ENCODE peak calls at places on chromosomes 11 and 22, in eight cellular contexts. One of them, this sample, is unnamed.

GRCh38 chr11:6932150-6932549 is 5.9 kb downstream of the ZNF215 start:
- DNase-seq in GM12878: no peak
- DNase-seq in HCT116: no peak
- DNase-seq in heart left ventricle: no peak
- DNase-seq in adrenal gland: no peak
- DNase-seq in right lobe of liver: no peak
- DNase-seq in transverse colon: no peak
- DNase-seq in body of pancreas: no peak
- DNase-seq in this sample: no peak

GRCh38 chr22:30822216-30823014 is 127.7 kb downstream of the OSBP2 start:
- DNase-seq in GM12878: no peak
- DNase-seq in HCT116: no peak
- DNase-seq in heart left ventricle: no peak
- DNase-seq in adrenal gland: peak; percentile 16
- DNase-seq in right lobe of liver: no peak
- DNase-seq in transverse colon: no peak
- DNase-seq in body of pancreas: no peak
- DNase-seq in this sample: no peak

GRCh38 chr11:93983542-93984204 is 37.5 kb upstream of the HEPHL1 start:
- DNase-seq in GM12878: no peak
- DNase-seq in HCT116: no peak
- DNase-seq in heart left ventricle: no peak
- DNase-seq in adrenal gland: no peak
- DNase-seq in right lobe of liver: no peak
- DNase-seq in transverse colon: no peak
- DNase-seq in body of pancreas: no peak
- DNase-seq in this sample: no peak

GRCh38 chr11:77101043-77101537 is 1.6 kb upstream of the OMP start:
- DNase-seq in GM12878: no peak
- DNase-seq in HCT116: no peak
- DNase-seq in heart left ventricle: peak; percentile 11
- DNase-seq in adrenal gland: no peak
- DNase-seq in right lobe of liver: no peak
- DNase-seq in transverse colon: no peak
- DNase-seq in body of pancreas: no peak
- DNase-seq in this sample: no peak

GRCh38 chr11:32060063-32060462 is 30.8 kb upstream of the RCN1 start:
- DNase-seq in GM12878: no peak
- DNase-seq in HCT116: no peak
- DNase-seq in heart left ventricle: no peak
- DNase-seq in adrenal gland: no peak
- DNase-seq in right lobe of liver: no peak
- DNase-seq in transverse colon: no peak
- DNase-seq in body of pancreas: no peak
- DNase-seq in this sample: no peak

GRCh38 chr11:96254087-96254486 is 88.9 kb downstream of the MAML2 start:
- DNase-seq in GM12878: peak; percentile 91
- DNase-seq in HCT116: no peak
- DNase-seq in heart left ventricle: peak; percentile 43
- DNase-seq in adrenal gland: peak; percentile 24
- DNase-seq in right lobe of liver: no peak
- DNase-seq in transverse colon: peak; percentile 35
- DNase-seq in body of pancreas: no peak
- DNase-seq in this sample: no peak

GRCh38 chr11:9687736-9688494 is 24.0 kb downstream of the SWAP70 start:
- DNase-seq in GM12878: no peak
- DNase-seq in HCT116: no peak
- DNase-seq in heart left ventricle: no peak
- DNase-seq in adrenal gland: peak; percentile 47
- DNase-seq in right lobe of liver: no peak
- DNase-seq in transverse colon: no peak
- DNase-seq in body of pancreas: peak; percentile 28
- DNase-seq in this sample: no peak

GRCh38 chr11:122748968-122749687 is 89.2 kb upstream of the CRTAM start:
- DNase-seq in GM12878: peak; percentile 56
- DNase-seq in HCT116: no peak
- DNase-seq in heart left ventricle: peak; percentile 36
- DNase-seq in adrenal gland: peak; percentile 66
- DNase-seq in right lobe of liver: no peak
- DNase-seq in transverse colon: peak; percentile 49
- DNase-seq in body of pancreas: no peak
- DNase-seq in this sample: peak; percentile 19

GRCh38 chr22:37808294-37808657 is 542 bp downstream of the GCAT start:
- DNase-seq in GM12878: no peak
- DNase-seq in HCT116: no peak
- DNase-seq in heart left ventricle: no peak
- DNase-seq in adrenal gland: no peak
- DNase-seq in right lobe of liver: no peak
- DNase-seq in transverse colon: no peak
- DNase-seq in body of pancreas: no peak
- DNase-seq in this sample: no peak

GRCh38 chr22:31540966-31541365 is 44.6 kb downstream of the SFI1 start:
- DNase-seq in GM12878: no peak
- DNase-seq in HCT116: no peak
- DNase-seq in heart left ventricle: no peak
- DNase-seq in adrenal gland: no peak
- DNase-seq in right lobe of liver: no peak
- DNase-seq in transverse colon: no peak
- DNase-seq in body of pancreas: no peak
- DNase-seq in this sample: no peak

GRCh38 chr22:24867327-24868022 is 61.5 kb downstream of the SGSM1 start:
- DNase-seq in GM12878: no peak
- DNase-seq in HCT116: no peak
- DNase-seq in heart left ventricle: no peak
- DNase-seq in adrenal gland: no peak
- DNase-seq in right lobe of liver: no peak
- DNase-seq in transverse colon: no peak
- DNase-seq in body of pancreas: no peak
- DNase-seq in this sample: no peak

GRCh38 chr11:13091373-13091772 is 82.3 kb downstream of the RASSF10 start:
- DNase-seq in GM12878: no peak
- DNase-seq in HCT116: no peak
- DNase-seq in heart left ventricle: no peak
- DNase-seq in adrenal gland: no peak
- DNase-seq in right lobe of liver: no peak
- DNase-seq in transverse colon: no peak
- DNase-seq in body of pancreas: no peak
- DNase-seq in this sample: no peak

GRCh38 chr11:87466228-87466627 is 428.5 kb downstream of the TMEM135 start:
- DNase-seq in GM12878: no peak
- DNase-seq in HCT116: no peak
- DNase-seq in heart left ventricle: no peak
- DNase-seq in adrenal gland: no peak
- DNase-seq in right lobe of liver: no peak
- DNase-seq in transverse colon: peak; percentile 9
- DNase-seq in body of pancreas: no peak
- DNase-seq in this sample: no peak

GRCh38 chr11:71548716-71549151 is 514 bp downstream of the KRTAP5-9 start:
- DNase-seq in GM12878: no peak
- DNase-seq in HCT116: no peak
- DNase-seq in heart left ventricle: no peak
- DNase-seq in adrenal gland: no peak
- DNase-seq in right lobe of liver: no peak
- DNase-seq in transverse colon: no peak
- DNase-seq in body of pancreas: no peak
- DNase-seq in this sample: no peak

GRCh38 chr11:126366064-126366822 is 10.8 kb downstream of the ST3GAL4 start:
- DNase-seq in GM12878: no peak
- DNase-seq in HCT116: no peak
- DNase-seq in heart left ventricle: peak; percentile 52
- DNase-seq in adrenal gland: no peak
- DNase-seq in right lobe of liver: peak; percentile 37
- DNase-seq in transverse colon: no peak
- DNase-seq in body of pancreas: no peak
- DNase-seq in this sample: no peak

GRCh38 chr11:86874314-86875056 is 74.1 kb downstream of the PRSS23 start:
- DNase-seq in GM12878: no peak
- DNase-seq in HCT116: no peak
- DNase-seq in heart left ventricle: no peak
- DNase-seq in adrenal gland: no peak
- DNase-seq in right lobe of liver: no peak
- DNase-seq in transverse colon: no peak
- DNase-seq in body of pancreas: no peak
- DNase-seq in this sample: no peak

GRCh38 chr11:118909619-118910308 is 16.0 kb downstream of the BCL9L start:
- DNase-seq in GM12878: no peak
- DNase-seq in HCT116: no peak
- DNase-seq in heart left ventricle: no peak
- DNase-seq in adrenal gland: no peak
- DNase-seq in right lobe of liver: no peak
- DNase-seq in transverse colon: no peak
- DNase-seq in body of pancreas: peak; percentile 23
- DNase-seq in this sample: no peak

GRCh38 chr11:11498195-11498594 is 123.6 kb downstream of the GALNT18 start:
- DNase-seq in GM12878: no peak
- DNase-seq in HCT116: no peak
- DNase-seq in heart left ventricle: no peak
- DNase-seq in adrenal gland: no peak
- DNase-seq in right lobe of liver: no peak
- DNase-seq in transverse colon: no peak
- DNase-seq in body of pancreas: no peak
- DNase-seq in this sample: no peak

GRCh38 chr11:10041803-10042202 is 252.2 kb downstream of the SBF2 start:
- DNase-seq in GM12878: no peak
- DNase-seq in HCT116: no peak
- DNase-seq in heart left ventricle: no peak
- DNase-seq in adrenal gland: no peak
- DNase-seq in right lobe of liver: no peak
- DNase-seq in transverse colon: no peak
- DNase-seq in body of pancreas: no peak
- DNase-seq in this sample: no peak

GRCh38 chr11:121372671-121373429 is 79.3 kb upstream of the SORL1 start:
- DNase-seq in GM12878: peak; percentile 82
- DNase-seq in HCT116: no peak
- DNase-seq in heart left ventricle: no peak
- DNase-seq in adrenal gland: no peak
- DNase-seq in right lobe of liver: no peak
- DNase-seq in transverse colon: no peak
- DNase-seq in body of pancreas: no peak
- DNase-seq in this sample: no peak

GRCh38 chr11:105071060-105071732 is 26.1 kb upstream of the CARD16 start:
- DNase-seq in GM12878: no peak
- DNase-seq in HCT116: no peak
- DNase-seq in heart left ventricle: no peak
- DNase-seq in adrenal gland: no peak
- DNase-seq in right lobe of liver: no peak
- DNase-seq in transverse colon: no peak
- DNase-seq in body of pancreas: no peak
- DNase-seq in this sample: no peak

GRCh38 chr22:30906411-30906810 is 62.2 kb downstream of the MORC2 start:
- DNase-seq in GM12878: no peak
- DNase-seq in HCT116: no peak
- DNase-seq in heart left ventricle: no peak
- DNase-seq in adrenal gland: no peak
- DNase-seq in right lobe of liver: no peak
- DNase-seq in transverse colon: no peak
- DNase-seq in body of pancreas: no peak
- DNase-seq in this sample: no peak

GRCh38 chr11:59883597-59883996 is 5.0 kb downstream of the OOSP3 start:
- DNase-seq in GM12878: no peak
- DNase-seq in HCT116: no peak
- DNase-seq in heart left ventricle: no peak
- DNase-seq in adrenal gland: no peak
- DNase-seq in right lobe of liver: no peak
- DNase-seq in transverse colon: no peak
- DNase-seq in body of pancreas: no peak
- DNase-seq in this sample: no peak
- TF ChIP-seq POLR2A in GM12878: no peak
- TF ChIP-seq POLR2A in HCT116: no peak
- TF ChIP-seq POLR2A in heart left ventricle: no peak
- TF ChIP-seq POLR2A in adrenal gland: no peak
- TF ChIP-seq POLR2A in right lobe of liver: no peak
- TF ChIP-seq POLR2A in transverse colon: no peak
- TF ChIP-seq POLR2A in body of pancreas: no peak
- TF ChIP-seq POLR2A in this sample: no peak

GRCh38 chr11:73271936-73272679 is at the start of gene P2RY6:
- DNase-seq in GM12878: no peak
- DNase-seq in HCT116: no peak
- DNase-seq in heart left ventricle: peak; percentile 45
- DNase-seq in adrenal gland: peak; percentile 65
- DNase-seq in right lobe of liver: no peak
- DNase-seq in transverse colon: peak; percentile 50
- DNase-seq in body of pancreas: no peak
- DNase-seq in this sample: no peak
- TF ChIP-seq POLR2A in GM12878: no peak
- TF ChIP-seq POLR2A in HCT116: no peak
- TF ChIP-seq POLR2A in heart left ventricle: no peak
- TF ChIP-seq POLR2A in adrenal gland: peak; percentile 33
- TF ChIP-seq POLR2A in right lobe of liver: no peak
- TF ChIP-seq POLR2A in transverse colon: peak; percentile 31
- TF ChIP-seq POLR2A in body of pancreas: no peak
- TF ChIP-seq POLR2A in this sample: no peak

DNA sequence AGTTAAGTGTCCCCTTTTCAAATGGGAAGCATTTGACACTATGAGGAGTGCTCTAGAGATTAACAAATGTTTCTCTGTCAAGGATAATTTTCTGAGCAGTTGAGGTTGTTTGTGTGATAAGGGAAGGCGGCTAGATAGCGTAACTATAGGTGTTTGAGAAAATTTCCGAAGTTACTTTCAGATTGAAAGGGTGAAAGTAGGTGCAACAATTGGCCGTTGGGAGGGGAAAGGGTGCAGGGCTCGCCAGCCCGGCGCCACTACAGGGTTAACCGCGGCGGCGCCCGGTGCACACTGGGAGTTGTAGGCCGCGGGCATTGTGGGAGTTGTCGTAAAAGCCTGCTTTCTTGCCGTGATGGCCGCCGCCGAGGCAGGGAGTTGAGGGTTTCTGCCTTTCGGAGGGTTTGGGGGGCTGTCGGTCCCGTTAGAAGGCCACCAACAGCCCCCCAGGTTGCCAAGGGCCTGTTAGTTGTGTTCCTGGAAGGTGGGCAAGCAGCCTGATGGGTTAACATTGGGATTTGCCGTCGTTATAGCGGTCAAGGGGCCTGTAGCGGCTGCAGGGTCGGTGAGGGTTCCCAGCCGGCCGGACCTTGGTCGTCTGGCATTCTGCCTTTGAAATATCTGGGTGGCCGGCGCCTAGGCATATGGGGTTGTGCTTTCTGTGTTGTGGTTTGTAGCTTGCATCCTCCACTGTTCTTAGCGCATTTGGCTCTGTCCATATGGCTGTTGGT is 36.5 kb upstream of the HSD17B12 start:
- DNase-seq in GM12878: peak; percentile 45
- DNase-seq in HCT116: peak; percentile 69
- DNase-seq in heart left ventricle: peak; percentile 93
- DNase-seq in adrenal gland: peak; percentile 87
- DNase-seq in right lobe of liver: peak; percentile 88
- DNase-seq in transverse colon: peak; percentile 89
- DNase-seq in body of pancreas: peak; percentile 84
- DNase-seq in this sample: peak; percentile 81
- TF ChIP-seq POLR2A in GM12878: peak; percentile 81
- TF ChIP-seq POLR2A in HCT116: no peak
- TF ChIP-seq POLR2A in heart left ventricle: peak; percentile 43
- TF ChIP-seq POLR2A in adrenal gland: no peak
- TF ChIP-seq POLR2A in right lobe of liver: peak; percentile 47
- TF ChIP-seq POLR2A in transverse colon: peak; percentile 30
- TF ChIP-seq POLR2A in body of pancreas: no peak
- TF ChIP-seq POLR2A in this sample: peak; percentile 18

DNA sequence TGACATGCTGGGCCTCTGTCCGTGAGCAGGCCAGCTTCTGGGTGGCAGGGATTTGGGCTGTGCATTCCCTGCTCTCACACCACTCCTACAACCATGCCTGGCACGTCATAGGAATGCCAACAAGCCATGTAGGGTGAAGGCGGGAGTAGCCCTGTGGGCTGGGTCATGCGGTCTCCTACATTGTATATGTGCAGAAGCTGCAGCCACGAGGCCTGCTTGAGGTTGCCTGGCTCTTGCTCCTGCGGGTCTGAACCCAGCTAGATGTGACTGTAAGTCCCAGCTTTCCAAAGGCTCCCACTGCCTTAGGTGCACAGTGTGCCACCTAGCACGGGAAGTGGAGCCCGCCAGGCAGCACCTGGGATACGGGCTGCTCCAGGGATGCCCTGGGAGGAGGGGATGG is 14.6 kb downstream of the MYEOV start:
- DNase-seq in GM12878: no peak
- DNase-seq in HCT116: no peak
- DNase-seq in heart left ventricle: no peak
- DNase-seq in adrenal gland: no peak
- DNase-seq in right lobe of liver: no peak
- DNase-seq in transverse colon: no peak
- DNase-seq in body of pancreas: no peak
- DNase-seq in this sample: no peak
- TF ChIP-seq POLR2A in GM12878: no peak
- TF ChIP-seq POLR2A in HCT116: no peak
- TF ChIP-seq POLR2A in heart left ventricle: no peak
- TF ChIP-seq POLR2A in adrenal gland: no peak
- TF ChIP-seq POLR2A in right lobe of liver: no peak
- TF ChIP-seq POLR2A in transverse colon: no peak
- TF ChIP-seq POLR2A in body of pancreas: no peak
- TF ChIP-seq POLR2A in this sample: no peak